ENCODE peak calls at places on chromosome 9, in four cellular contexts. Y is sigmoid colon, P is Panc1, W is suprapubic skin. U is an unnamed sample.

GRCh38 chr9:15158019-15158418 is 149.0 kb downstream of the TTC39B start:
- DNase-seq in Y (no peak), P (no peak), W (no peak), U (no peak)

GRCh38 chr9:14014209-14014608 is 299.7 kb downstream of the NFIB start:
- DNase-seq in Y (no peak), P (no peak), W (no peak), U (no peak)

GRCh38 chr9:23039402-23039801 is 592.8 kb downstream of the DMRTA1 start:
- DNase-seq in Y (no peak), P (no peak), W (no peak), U (no peak)

GRCh38 chr9:123337971-123338370 is 18.0 kb upstream of the CRB2 start:
- DNase-seq in Y (no peak), P (no peak), W (no peak), U (no peak)

GRCh38 chr9:122307036-122307435 is 42.4 kb downstream of the MRRF start:
- DNase-seq in Y (no peak), P (no peak), W (no peak), U (no peak)

GRCh38 chr9:74824654-74825053 is 63.1 kb downstream of the TRPM6 start:
- DNase-seq in Y (no peak), P (no peak), W (no peak), U (peak)

GRCh38 chr9:87516222-87516930 is 18.7 kb downstream of the DAPK1 start:
- DNase-seq in Y (peak), P (no peak), W (peak), U (no peak)

GRCh38 chr9:78325343-78325742 is 28.4 kb downstream of the PSAT1 start:
- DNase-seq in Y (no peak), P (no peak), W (no peak), U (peak)

GRCh38 chr9:120402741-120403542 is 177.0 kb downstream of the CDK5RAP2 start:
- DNase-seq in Y (peak), P (peak), W (no peak), U (no peak)

GRCh38 chr9:134062461-134063087 is 5.3 kb downstream of the BRD3 start:
- DNase-seq in Y (peak), P (no peak), W (no peak), U (no peak)

GRCh38 chr9:69805962-69806633 is 14.5 kb upstream of the CFAP95 start:
- DNase-seq in Y (peak), P (no peak), W (no peak), U (peak)

GRCh38 chr9:112774006-112774996 is 23.7 kb downstream of the SNX30 start:
- DNase-seq in Y (no peak), P (no peak), W (no peak), U (no peak)

GRCh38 chr9:111038336-111039202 is at the start of gene LPAR1:
- DNase-seq in Y (peak), P (no peak), W (peak), U (peak)

GRCh38 chr9:116103976-116104820 is 49.4 kb upstream of the PAPPA start:
- DNase-seq in Y (no peak), P (no peak), W (no peak), U (no peak)

GRCh38 chr9:84266087-84266561 is 74.4 kb downstream of the SLC28A3 start:
- DNase-seq in Y (no peak), P (no peak), W (no peak), U (no peak)

GRCh38 chr9:136081826-136082495 is 13.1 kb downstream of the NACC2 start:
- DNase-seq in Y (peak), P (no peak), W (peak), U (no peak)

GRCh38 chr9:95937131-95937530 is 61.6 kb downstream of the ERCC6L2 start:
- DNase-seq in Y (no peak), P (no peak), W (no peak), U (no peak)

GRCh38 chr9:113711251-113711650 is 164.9 kb upstream of the ZNF618 start:
- DNase-seq in Y (no peak), P (no peak), W (no peak), U (no peak)

GRCh38 chr9:137945581-137945980 is 68.0 kb downstream of the CACNA1B start:
- DNase-seq in Y (no peak), P (no peak), W (no peak), U (no peak)

GRCh38 chr9:16505159-16505558 is 365.3 kb downstream of the BNC2 start:
- DNase-seq in Y (no peak), P (no peak), W (no peak), U (no peak)

GRCh38 chr9:26947736-26948135 is 694 bp upstream of the PLAA start:
- DNase-seq in Y (no peak), P (no peak), W (no peak), U (no peak)

DNA sequence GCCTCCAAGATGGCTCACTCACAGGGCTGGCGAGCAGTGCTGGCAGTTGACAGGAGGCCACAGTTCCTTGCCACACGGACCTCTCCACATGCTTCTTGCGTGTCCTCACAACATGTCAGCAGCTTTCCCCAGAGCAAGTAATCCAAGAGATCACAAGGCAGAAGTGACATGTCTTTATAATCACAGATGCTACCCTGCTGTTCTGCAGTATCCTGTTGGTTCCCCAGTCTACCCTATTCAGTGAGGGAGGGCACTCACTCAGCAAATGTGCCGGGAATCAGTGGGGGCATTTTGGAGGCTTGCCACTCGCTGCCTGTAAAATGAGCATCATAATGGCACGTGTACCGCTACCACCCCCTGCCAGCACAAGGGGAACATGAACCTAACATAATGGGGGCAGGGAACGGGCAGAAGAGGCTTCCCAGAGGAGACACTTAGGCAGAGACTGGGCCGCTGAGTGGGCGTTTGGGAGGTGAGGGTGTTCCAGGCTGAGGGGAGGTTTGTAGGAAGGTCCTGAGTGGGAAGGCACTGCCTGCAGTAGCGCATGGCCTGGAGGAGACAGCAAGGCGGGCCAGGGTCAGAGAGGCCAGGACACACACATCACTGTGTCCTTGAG is 70.1 kb downstream of the EXOSC2 start:
- DNase-seq in Y (no peak), P (no peak), W (no peak), U (no peak)
- TF ChIP-seq POLR2AphosphoS5 in Y (no peak), P (no peak), W (no peak), U (no peak)

DNA sequence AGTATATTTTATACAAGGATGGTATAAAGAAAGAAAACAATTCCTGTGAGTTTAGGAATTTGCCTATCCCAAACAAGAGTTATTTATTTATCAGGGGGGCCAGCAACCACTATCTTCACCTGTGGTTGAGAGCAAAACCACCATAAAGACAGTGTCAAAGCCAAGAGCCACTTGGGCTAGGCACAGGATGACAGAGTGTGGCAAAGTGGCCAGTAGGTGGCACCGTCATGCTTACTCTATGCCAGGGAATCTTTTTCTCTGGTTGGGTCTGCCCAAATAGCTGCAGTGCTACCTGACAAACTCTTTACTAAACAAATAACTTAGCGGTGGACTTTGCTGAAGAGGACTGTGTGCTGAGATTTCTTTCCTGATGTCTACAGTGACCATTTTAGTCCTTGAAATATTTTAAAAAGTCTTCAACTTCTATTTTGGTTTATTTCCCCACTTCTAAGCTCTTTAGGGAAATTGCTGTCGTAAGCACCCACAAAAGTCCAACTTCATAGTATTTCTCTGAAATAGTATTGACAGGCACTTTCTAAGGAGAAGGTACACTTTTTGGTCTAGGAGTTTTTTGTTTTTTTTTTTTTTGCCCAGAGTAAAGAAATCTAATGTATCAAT is 285.0 kb downstream of the RFX3 start:
- DNase-seq in Y (peak), P (peak), W (no peak), U (peak)
- TF ChIP-seq CTCF in Y (peak), P (peak), W (peak), U (peak)

GRCh38 chr9:117757566-117757965 is 53.4 kb downstream of the TLR4 start:
- DNase-seq in Y (no peak), P (no peak), W (no peak), U (no peak)
- TF ChIP-seq POLR2AphosphoS5 in Y (no peak), P (no peak), W (no peak), U (no peak)

DNA sequence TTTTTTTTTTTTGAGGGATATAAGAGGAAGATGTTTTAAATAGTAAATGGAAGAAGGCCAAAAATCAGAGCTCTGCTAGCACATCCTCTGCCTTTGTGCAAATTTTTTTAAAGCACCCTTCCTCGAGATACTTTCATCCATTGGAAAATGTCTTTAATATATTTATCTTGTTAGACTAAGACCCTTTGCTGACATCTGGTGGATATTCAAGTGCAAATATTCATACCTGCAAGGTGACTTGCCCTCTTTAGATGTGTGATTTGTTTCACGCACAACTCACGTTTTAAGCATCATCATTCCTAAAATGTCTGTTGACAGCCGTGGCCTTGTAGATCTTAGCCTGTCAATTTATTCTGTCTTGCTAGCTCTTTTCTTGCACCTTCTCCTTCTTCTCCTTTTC is 258.5 kb downstream of the AGTPBP1 start:
- DNase-seq in Y (no peak), P (no peak), W (no peak), U (no peak)
- TF ChIP-seq CTCF in Y (no peak), P (no peak), W (no peak), U (no peak)

U was measured in prostate gland.